ENCODE peak calls at places on chromosomes 2 and 18, in four cellular contexts. One of them, this sample, is unnamed.

GRCh38 chr2:2505604-2506003 is 174.5 kb upstream of the MYT1L start:
- DNase-seq in stimulated activated CD4-positive, alpha-beta T cell treated with anti-CD3 and anti-CD28 coated beads, Interleukin-1b, Interleukin-23, amount 100 ng/mL, for 24 hours: no peak
- DNase-seq in nucleus accumbens: no peak
- DNase-seq in HT-29: no peak
- DNase-seq in this sample: no peak

GRCh38 chr2:177338177-177338721 is 54.3 kb upstream of the AGPS start:
- DNase-seq in stimulated activated CD4-positive, alpha-beta T cell treated with anti-CD3 and anti-CD28 coated beads, Interleukin-1b, Interleukin-23, amount 100 ng/mL, for 24 hours: no peak
- DNase-seq in nucleus accumbens: no peak
- DNase-seq in HT-29: peak
- DNase-seq in this sample: no peak

GRCh38 chr18:23141022-23141999 is 6.0 kb downstream of the CABLES1 start:
- DNase-seq in stimulated activated CD4-positive, alpha-beta T cell treated with anti-CD3 and anti-CD28 coated beads, Interleukin-1b, Interleukin-23, amount 100 ng/mL, for 24 hours: no peak
- DNase-seq in nucleus accumbens: no peak
- DNase-seq in HT-29: peak
- DNase-seq in this sample: no peak

GRCh38 chr2:159738509-159739390 is 26.4 kb downstream of the MARCHF7 start:
- DNase-seq in stimulated activated CD4-positive, alpha-beta T cell treated with anti-CD3 and anti-CD28 coated beads, Interleukin-1b, Interleukin-23, amount 100 ng/mL, for 24 hours: no peak
- DNase-seq in nucleus accumbens: no peak
- DNase-seq in HT-29: no peak
- DNase-seq in this sample: no peak

GRCh38 chr2:16039823-16040222 is 99.5 kb downstream of the MYCN start:
- DNase-seq in stimulated activated CD4-positive, alpha-beta T cell treated with anti-CD3 and anti-CD28 coated beads, Interleukin-1b, Interleukin-23, amount 100 ng/mL, for 24 hours: no peak
- DNase-seq in nucleus accumbens: no peak
- DNase-seq in HT-29: no peak
- DNase-seq in this sample: no peak

GRCh38 chr2:13522917-13523821 is 806.4 kb downstream of the TRIB2 start:
- DNase-seq in stimulated activated CD4-positive, alpha-beta T cell treated with anti-CD3 and anti-CD28 coated beads, Interleukin-1b, Interleukin-23, amount 100 ng/mL, for 24 hours: no peak
- DNase-seq in nucleus accumbens: no peak
- DNase-seq in HT-29: peak
- DNase-seq in this sample: no peak

GRCh38 chr18:35376393-35376741 is 770 bp downstream of the ZNF396 start:
- DNase-seq in stimulated activated CD4-positive, alpha-beta T cell treated with anti-CD3 and anti-CD28 coated beads, Interleukin-1b, Interleukin-23, amount 100 ng/mL, for 24 hours: no peak
- DNase-seq in nucleus accumbens: no peak
- DNase-seq in HT-29: no peak
- DNase-seq in this sample: no peak

GRCh38 chr2:167759531-167759930 is 487.9 kb downstream of the STK39 start:
- DNase-seq in stimulated activated CD4-positive, alpha-beta T cell treated with anti-CD3 and anti-CD28 coated beads, Interleukin-1b, Interleukin-23, amount 100 ng/mL, for 24 hours: no peak
- DNase-seq in nucleus accumbens: no peak
- DNase-seq in HT-29: no peak
- DNase-seq in this sample: no peak

GRCh38 chr2:162327806-162328205 is 9.3 kb upstream of the IFIH1 start:
- DNase-seq in stimulated activated CD4-positive, alpha-beta T cell treated with anti-CD3 and anti-CD28 coated beads, Interleukin-1b, Interleukin-23, amount 100 ng/mL, for 24 hours: no peak
- DNase-seq in nucleus accumbens: no peak
- DNase-seq in HT-29: no peak
- DNase-seq in this sample: no peak

GRCh38 chr2:157032019-157032418 is 225.5 kb upstream of the GALNT5 start:
- DNase-seq in stimulated activated CD4-positive, alpha-beta T cell treated with anti-CD3 and anti-CD28 coated beads, Interleukin-1b, Interleukin-23, amount 100 ng/mL, for 24 hours: no peak
- DNase-seq in nucleus accumbens: no peak
- DNase-seq in HT-29: peak
- DNase-seq in this sample: no peak

GRCh38 chr2:137009953-137010352 is 244.6 kb downstream of the THSD7B start:
- DNase-seq in stimulated activated CD4-positive, alpha-beta T cell treated with anti-CD3 and anti-CD28 coated beads, Interleukin-1b, Interleukin-23, amount 100 ng/mL, for 24 hours: no peak
- DNase-seq in nucleus accumbens: no peak
- DNase-seq in HT-29: no peak
- DNase-seq in this sample: no peak

GRCh38 chr2:20670315-20671035 is 3.5 kb downstream of the GDF7 start:
- DNase-seq in stimulated activated CD4-positive, alpha-beta T cell treated with anti-CD3 and anti-CD28 coated beads, Interleukin-1b, Interleukin-23, amount 100 ng/mL, for 24 hours: no peak
- DNase-seq in nucleus accumbens: no peak
- DNase-seq in HT-29: no peak
- DNase-seq in this sample: no peak

GRCh38 chr2:81672923-81673322 is 1368.4 kb upstream of the LRRTM1 start:
- DNase-seq in stimulated activated CD4-positive, alpha-beta T cell treated with anti-CD3 and anti-CD28 coated beads, Interleukin-1b, Interleukin-23, amount 100 ng/mL, for 24 hours: no peak
- DNase-seq in nucleus accumbens: no peak
- DNase-seq in HT-29: no peak
- DNase-seq in this sample: no peak

GRCh38 chr2:50547521-50547920 is 484.4 kb downstream of the NRXN1 start:
- DNase-seq in stimulated activated CD4-positive, alpha-beta T cell treated with anti-CD3 and anti-CD28 coated beads, Interleukin-1b, Interleukin-23, amount 100 ng/mL, for 24 hours: no peak
- DNase-seq in nucleus accumbens: no peak
- DNase-seq in HT-29: no peak
- DNase-seq in this sample: no peak

GRCh38 chr2:222304737-222305509 is 6.1 kb upstream of the PAX3 start:
- DNase-seq in stimulated activated CD4-positive, alpha-beta T cell treated with anti-CD3 and anti-CD28 coated beads, Interleukin-1b, Interleukin-23, amount 100 ng/mL, for 24 hours: no peak
- DNase-seq in nucleus accumbens: no peak
- DNase-seq in HT-29: no peak
- DNase-seq in this sample: no peak

GRCh38 chr2:145158051-145158586 is 638.2 kb upstream of the ZEB2 start:
- DNase-seq in stimulated activated CD4-positive, alpha-beta T cell treated with anti-CD3 and anti-CD28 coated beads, Interleukin-1b, Interleukin-23, amount 100 ng/mL, for 24 hours: no peak
- DNase-seq in nucleus accumbens: no peak
- DNase-seq in HT-29: peak
- DNase-seq in this sample: no peak

GRCh38 chr2:2686228-2686627 is 355.2 kb upstream of the MYT1L start:
- DNase-seq in stimulated activated CD4-positive, alpha-beta T cell treated with anti-CD3 and anti-CD28 coated beads, Interleukin-1b, Interleukin-23, amount 100 ng/mL, for 24 hours: no peak
- DNase-seq in nucleus accumbens: no peak
- DNase-seq in HT-29: no peak
- DNase-seq in this sample: no peak

GRCh38 chr2:7844414-7844961 is 837.4 kb upstream of the ID2 start:
- DNase-seq in stimulated activated CD4-positive, alpha-beta T cell treated with anti-CD3 and anti-CD28 coated beads, Interleukin-1b, Interleukin-23, amount 100 ng/mL, for 24 hours: no peak
- DNase-seq in nucleus accumbens: no peak
- DNase-seq in HT-29: no peak
- DNase-seq in this sample: no peak

GRCh38 chr2:54114936-54115283 is 505 bp upstream of the ACYP2 start:
- DNase-seq in stimulated activated CD4-positive, alpha-beta T cell treated with anti-CD3 and anti-CD28 coated beads, Interleukin-1b, Interleukin-23, amount 100 ng/mL, for 24 hours: no peak
- DNase-seq in nucleus accumbens: no peak
- DNase-seq in HT-29: no peak
- DNase-seq in this sample: no peak

GRCh38 chr2:110993557-110994231 is 127.0 kb upstream of the BCL2L11 start:
- DNase-seq in stimulated activated CD4-positive, alpha-beta T cell treated with anti-CD3 and anti-CD28 coated beads, Interleukin-1b, Interleukin-23, amount 100 ng/mL, for 24 hours: no peak
- DNase-seq in nucleus accumbens: no peak
- DNase-seq in HT-29: no peak
- DNase-seq in this sample: no peak

GRCh38 chr2:75077909-75078308 is 119.5 kb downstream of the POLE4 start:
- DNase-seq in stimulated activated CD4-positive, alpha-beta T cell treated with anti-CD3 and anti-CD28 coated beads, Interleukin-1b, Interleukin-23, amount 100 ng/mL, for 24 hours: no peak
- DNase-seq in nucleus accumbens: no peak
- DNase-seq in HT-29: no peak
- DNase-seq in this sample: no peak

GRCh38 chr2:27086722-27087446 is at the start of gene KHK:
- DNase-seq in stimulated activated CD4-positive, alpha-beta T cell treated with anti-CD3 and anti-CD28 coated beads, Interleukin-1b, Interleukin-23, amount 100 ng/mL, for 24 hours: no peak
- DNase-seq in nucleus accumbens: peak
- DNase-seq in HT-29: peak
- DNase-seq in this sample: no peak

GRCh38 chr2:10007440-10007839 is 35.9 kb upstream of the KLF11 start:
- DNase-seq in stimulated activated CD4-positive, alpha-beta T cell treated with anti-CD3 and anti-CD28 coated beads, Interleukin-1b, Interleukin-23, amount 100 ng/mL, for 24 hours: no peak
- DNase-seq in nucleus accumbens: no peak
- DNase-seq in HT-29: no peak
- DNase-seq in this sample: no peak

GRCh38 chr2:230360028-230360427 is 33.0 kb downstream of the SP140L start:
- DNase-seq in stimulated activated CD4-positive, alpha-beta T cell treated with anti-CD3 and anti-CD28 coated beads, Interleukin-1b, Interleukin-23, amount 100 ng/mL, for 24 hours: no peak
- DNase-seq in nucleus accumbens: no peak
- DNase-seq in HT-29: peak
- DNase-seq in this sample: no peak

GRCh38 chr2:120389036-120389391 is 43.1 kb downstream of the INHBB start:
- DNase-seq in stimulated activated CD4-positive, alpha-beta T cell treated with anti-CD3 and anti-CD28 coated beads, Interleukin-1b, Interleukin-23, amount 100 ng/mL, for 24 hours: no peak
- DNase-seq in nucleus accumbens: no peak
- DNase-seq in HT-29: no peak
- DNase-seq in this sample: no peak

GRCh38 chr2:27038012-27038411 is 5.2 kb downstream of the TMEM214 start:
- DNase-seq in stimulated activated CD4-positive, alpha-beta T cell treated with anti-CD3 and anti-CD28 coated beads, Interleukin-1b, Interleukin-23, amount 100 ng/mL, for 24 hours: no peak
- DNase-seq in nucleus accumbens: no peak
- DNase-seq in HT-29: no peak
- DNase-seq in this sample: no peak

GRCh38 chr18:46341989-46342525 is 237.9 kb downstream of the HAUS1 start:
- DNase-seq in stimulated activated CD4-positive, alpha-beta T cell treated with anti-CD3 and anti-CD28 coated beads, Interleukin-1b, Interleukin-23, amount 100 ng/mL, for 24 hours: no peak
- DNase-seq in nucleus accumbens: no peak
- DNase-seq in HT-29: no peak
- DNase-seq in this sample: no peak

GRCh38 chr18:47109049-47109448 is 41.3 kb downstream of the HDHD2 start:
- DNase-seq in stimulated activated CD4-positive, alpha-beta T cell treated with anti-CD3 and anti-CD28 coated beads, Interleukin-1b, Interleukin-23, amount 100 ng/mL, for 24 hours: no peak
- DNase-seq in nucleus accumbens: no peak
- DNase-seq in HT-29: no peak
- DNase-seq in this sample: no peak

GRCh38 chr2:45380131-45380836 is 230.8 kb downstream of the SRBD1 start:
- DNase-seq in stimulated activated CD4-positive, alpha-beta T cell treated with anti-CD3 and anti-CD28 coated beads, Interleukin-1b, Interleukin-23, amount 100 ng/mL, for 24 hours: no peak
- DNase-seq in nucleus accumbens: no peak
- DNase-seq in HT-29: peak
- DNase-seq in this sample: no peak

GRCh38 chr18:47150029-47150823 is at the start of gene HDHD2:
- DNase-seq in stimulated activated CD4-positive, alpha-beta T cell treated with anti-CD3 and anti-CD28 coated beads, Interleukin-1b, Interleukin-23, amount 100 ng/mL, for 24 hours: peak
- DNase-seq in nucleus accumbens: peak
- DNase-seq in HT-29: peak
- DNase-seq in this sample: peak

GRCh38 chr2:206981089-206981674 is 41.9 kb downstream of the CPO start:
- DNase-seq in stimulated activated CD4-positive, alpha-beta T cell treated with anti-CD3 and anti-CD28 coated beads, Interleukin-1b, Interleukin-23, amount 100 ng/mL, for 24 hours: no peak
- DNase-seq in nucleus accumbens: no peak
- DNase-seq in HT-29: no peak
- DNase-seq in this sample: no peak

GRCh38 chr18:45519881-45520280 is 95.4 kb upstream of the SLC14A2 start:
- DNase-seq in stimulated activated CD4-positive, alpha-beta T cell treated with anti-CD3 and anti-CD28 coated beads, Interleukin-1b, Interleukin-23, amount 100 ng/mL, for 24 hours: no peak
- DNase-seq in nucleus accumbens: no peak
- DNase-seq in HT-29: no peak
- DNase-seq in this sample: no peak

GRCh38 chr18:54608008-54608642 is 17.1 kb downstream of the DYNAP start:
- DNase-seq in stimulated activated CD4-positive, alpha-beta T cell treated with anti-CD3 and anti-CD28 coated beads, Interleukin-1b, Interleukin-23, amount 100 ng/mL, for 24 hours: no peak
- DNase-seq in nucleus accumbens: no peak
- DNase-seq in HT-29: peak
- DNase-seq in this sample: no peak

GRCh38 chr2:217792611-217793527 is 209.9 kb downstream of the TNS1 start:
- DNase-seq in stimulated activated CD4-positive, alpha-beta T cell treated with anti-CD3 and anti-CD28 coated beads, Interleukin-1b, Interleukin-23, amount 100 ng/mL, for 24 hours: no peak
- DNase-seq in nucleus accumbens: no peak
- DNase-seq in HT-29: no peak
- DNase-seq in this sample: no peak

GRCh38 chr2:230642966-230643365 is 69.7 kb upstream of the CAB39 start:
- DNase-seq in stimulated activated CD4-positive, alpha-beta T cell treated with anti-CD3 and anti-CD28 coated beads, Interleukin-1b, Interleukin-23, amount 100 ng/mL, for 24 hours: no peak
- DNase-seq in nucleus accumbens: no peak
- DNase-seq in HT-29: no peak
- DNase-seq in this sample: no peak

GRCh38 chr2:68404164-68404563 is 39.1 kb downstream of the PLEK start:
- DNase-seq in stimulated activated CD4-positive, alpha-beta T cell treated with anti-CD3 and anti-CD28 coated beads, Interleukin-1b, Interleukin-23, amount 100 ng/mL, for 24 hours: no peak
- DNase-seq in nucleus accumbens: no peak
- DNase-seq in HT-29: no peak
- DNase-seq in this sample: no peak

GRCh38 chr18:50816767-50817166 is 3.0 kb downstream of the MRO start:
- DNase-seq in stimulated activated CD4-positive, alpha-beta T cell treated with anti-CD3 and anti-CD28 coated beads, Interleukin-1b, Interleukin-23, amount 100 ng/mL, for 24 hours: no peak
- DNase-seq in nucleus accumbens: no peak
- DNase-seq in HT-29: no peak
- DNase-seq in this sample: no peak

This sample was measured in GOT3.